ENCODE peak calls at places on chromosomes 16 and 17, in four cellular contexts. E is activated naive CD4-positive, alpha-beta T cell treated with Interleukin-2 at 50 U/mL for 16 hours; D is activated T-helper 2 cell treated with anti-CD3 and anti-CD28 coated beads, Interferon-gamma antibody, Interleukin-2, Interleukin-4, amounts not matched to agents 10 μg/mL and 5 μg/mL and 100 μg/mL, durations not matched to agents 14 hours and 24 hours and 36 hours; H is 8988T. P is an unnamed sample.

GRCh38 chr17:47733047-47733413 is at the start of gene TBX21:
- DNase-seq in E (peak; percentile 93), D (peak; percentile 82), H (peak; percentile 76), P (peak; percentile 29)

GRCh38 chr17:81500026-81500425 is 12.6 kb downstream of the ACTG1 start:
- DNase-seq in E (no peak), D (no peak), H (no peak), P (no peak)

GRCh38 chr16:70777496-70777895 is 23.5 kb downstream of the VAC14 start:
- DNase-seq in E (no peak), D (no peak), H (no peak), P (no peak)

GRCh38 chr17:82866521-82867214 is 26.8 kb upstream of the ZNF750 start:
- DNase-seq in E (no peak), D (no peak), H (no peak), P (no peak)

GRCh38 chr17:41404024-41404651 is 6.7 kb upstream of the KRT31 start:
- DNase-seq in E (peak; percentile 60), D (no peak), H (no peak), P (no peak)

GRCh38 chr17:74904687-74905409 is 11.4 kb upstream of the FADS6 start:
- DNase-seq in E (no peak), D (no peak), H (no peak), P (no peak)

GRCh38 chr16:31507617-31507928 is 618 bp downstream of the RUSF1 start:
- DNase-seq in E (no peak), D (no peak), H (no peak), P (no peak)

GRCh38 chr17:18859256-18859655 is 1.3 kb downstream of the PRPSAP2 start:
- DNase-seq in E (no peak), D (peak; percentile 5), H (no peak), P (peak; percentile 28)